ENCODE peak calls at places on chromosomes 13 and 19, in four cellular contexts. Y, U, H and S are unnamed samples.

GRCh38 chr19:13637664-13638063 is 126.7 kb upstream of the MRI1 start:
- DNase-seq in U (no peak), H (no peak), Y (no peak), S (no peak)

GRCh38 chr13:41273806-41274441 is 10.5 kb upstream of the MTRF1 start:
- DNase-seq in U (no peak), Y (peak), H (no peak), S (no peak)

GRCh38 chr13:48749144-48749543 is 95.4 kb downstream of the CYSLTR2 start:
- DNase-seq in Y (no peak), H (no peak), U (no peak), S (no peak)

GRCh38 chr19:8213827-8214672 is 4.9 kb downstream of the CERS4 start:
- DNase-seq in Y (no peak), H (no peak), U (no peak), S (no peak)

GRCh38 chr19:19461671-19462622 is 53.4 kb downstream of the TSSK6 start:
- DNase-seq in U (no peak), Y (no peak), H (peak), S (no peak)

GRCh38 chr13:44380404-44381165 is 7.0 kb downstream of the SERP2 start:
- DNase-seq in H (no peak), U (no peak), Y (no peak), S (no peak)

GRCh38 chr13:111114362-111115050 is 604 bp upstream of the ARHGEF7 start:
- DNase-seq in Y (no peak), H (no peak), U (peak), S (no peak)

GRCh38 chr19:40933025-40933424 is 51.0 kb upstream of the CYP2A7 start:
- DNase-seq in H (no peak), U (no peak), Y (peak), S (no peak)

GRCh38 chr13:42740753-42741152 is 40.6 kb upstream of the FAM216B start:
- DNase-seq in Y (peak), H (no peak), U (peak), S (no peak)

GRCh38 chr19:33395561-33396550 is 22.3 kb downstream of the CEBPG start:
- DNase-seq in H (no peak), Y (no peak), U (peak), S (no peak)

GRCh38 chr19:19059837-19060611 is 3.8 kb upstream of the SLC25A42 start:
- DNase-seq in H (no peak), Y (no peak), U (no peak), S (no peak)

GRCh38 chr19:5125376-5125775 is 156.5 kb downstream of the KDM4B start:
- DNase-seq in U (no peak), H (no peak), Y (no peak), S (no peak)

GRCh38 chr13:23273498-23273897 is 92.7 kb downstream of the SGCG start:
- DNase-seq in H (no peak), U (no peak), Y (no peak), S (no peak)

GRCh38 chr13:97321101-97321500 is 99.0 kb downstream of the MBNL2 start:
- DNase-seq in H (no peak), U (no peak), Y (no peak), S (no peak)

GRCh38 chr13:20924758-20925394 is 22.3 kb upstream of the XPO4 start:
- DNase-seq in U (peak), Y (peak), H (peak), S (peak)

GRCh38 chr19:5017235-5017634 is 48.3 kb downstream of the KDM4B start:
- DNase-seq in Y (peak), H (no peak), U (no peak), S (no peak)

GRCh38 chr19:53466726-53467125 is 807 bp upstream of the ZNF813 start:
- DNase-seq in U (no peak), Y (no peak), H (no peak), S (no peak)

GRCh38 chr13:39876258-39876657 is 220.8 kb downstream of the COG6 start:
- DNase-seq in Y (peak), H (no peak), U (no peak), S (no peak)

GRCh38 chr19:55539082-55539715 is 2.3 kb upstream of the SBK2 start:
- DNase-seq in Y (no peak), U (no peak), H (no peak), S (no peak)

GRCh38 chr19:46972301-46972700 is 47.3 kb upstream of the NPAS1 start:
- DNase-seq in H (no peak), Y (no peak), U (no peak), S (no peak)

GRCh38 chr19:14511245-14511625 is 7.0 kb downstream of the DNAJB1 start:
- DNase-seq in H (no peak), U (no peak), Y (no peak), S (no peak)

GRCh38 chr13:30124131-30124768 is 183.1 kb downstream of the KATNAL1 start:
- DNase-seq in H (no peak), U (no peak), Y (no peak), S (no peak)

GRCh38 chr19:47107201-47107952 is 6.2 kb downstream of the ZC3H4 start:
- DNase-seq in H (peak), U (no peak), Y (no peak), S (no peak)

GRCh38 chr13:74528751-74529513 is 394.7 kb upstream of the KLF12 start:
- DNase-seq in H (no peak), U (no peak), Y (no peak), S (no peak)

GRCh38 chr13:27106144-27106543 is 65.5 kb downstream of the USP12 start:
- DNase-seq in H (no peak), Y (no peak), U (no peak), S (no peak)

GRCh38 chr19:7460562-7460966 is 28.3 kb downstream of the PEX11G start:
- DNase-seq in Y (no peak), U (no peak), H (no peak), S (no peak)

GRCh38 chr13:75787249-75787940 is 151.3 kb downstream of the LMO7 start:
- DNase-seq in U (no peak), Y (peak), H (no peak), S (no peak)

GRCh38 chr13:68176486-68176885 is 946.4 kb upstream of the PCDH9 start:
- DNase-seq in Y (peak), H (no peak), U (no peak), S (no peak)

GRCh38 chr19:46670874-46671273 is 9.9 kb upstream of the DACT3 start:
- DNase-seq in Y (no peak), U (no peak), H (no peak), S (no peak)

GRCh38 chr13:35283856-35284255 is 192.6 kb downstream of the MAB21L1 start:
- DNase-seq in H (no peak), Y (peak), U (no peak), S (no peak)

GRCh38 chr13:28527629-28528028 is 32.7 kb upstream of the FLT1 start:
- DNase-seq in Y (no peak), U (no peak), H (no peak), S (no peak)

GRCh38 chr13:33743438-33744368 is 74.2 kb upstream of the RFC3 start:
- DNase-seq in H (peak), U (no peak), Y (no peak), S (no peak)

GRCh38 chr13:33740134-33740538 is 77.8 kb upstream of the RFC3 start:
- DNase-seq in U (no peak), H (no peak), Y (no peak), S (no peak)

GRCh38 chr13:33744589-33745369 is 73.2 kb upstream of the RFC3 start:
- DNase-seq in U (no peak), Y (no peak), H (no peak), S (no peak)

GRCh38 chr13:33739254-33739653 is 78.7 kb upstream of the RFC3 start:
- DNase-seq in Y (no peak), U (no peak), H (no peak), S (no peak)

DNA sequence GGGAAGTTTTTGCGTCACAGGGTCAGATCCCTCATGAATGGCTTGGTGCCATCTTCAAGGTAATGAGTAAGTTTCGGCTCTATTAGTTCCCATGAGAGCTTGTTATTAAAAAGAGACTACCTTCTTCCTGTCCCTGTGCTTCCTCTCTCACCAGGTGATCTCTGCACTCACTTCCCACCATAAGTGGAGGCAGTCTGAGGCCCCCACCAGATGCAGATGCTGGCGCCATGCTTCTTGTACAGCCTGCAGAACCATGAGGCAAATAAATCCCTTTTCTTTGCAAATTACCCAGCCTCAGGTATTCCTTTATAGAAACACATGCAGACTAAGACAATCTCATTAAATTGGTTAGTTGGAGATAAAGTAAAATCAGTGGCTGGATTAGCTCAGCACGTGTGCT is 75.6 kb upstream of the RFC3 start:
- DNase-seq in U (no peak), Y (no peak), H (no peak), S (no peak)
- TF ChIP-seq CTCF in U (no peak), Y (no peak), H (no peak), S (no peak)

GRCh38 chr13:47598340-47598911 is 402.6 kb downstream of the SUCLA2 start:
- DNase-seq in U (no peak), H (no peak), Y (no peak), S (no peak)
- TF ChIP-seq CTCF in U (no peak), H (no peak), Y (no peak), S (no peak)

GRCh38 chr13:32639502-32640105 is 53.4 kb downstream of the PDS5B start:
- DNase-seq in H (peak), U (peak), Y (peak), S (no peak)
- TF ChIP-seq CTCF in H (peak), U (peak), Y (peak), S (peak)

DNA sequence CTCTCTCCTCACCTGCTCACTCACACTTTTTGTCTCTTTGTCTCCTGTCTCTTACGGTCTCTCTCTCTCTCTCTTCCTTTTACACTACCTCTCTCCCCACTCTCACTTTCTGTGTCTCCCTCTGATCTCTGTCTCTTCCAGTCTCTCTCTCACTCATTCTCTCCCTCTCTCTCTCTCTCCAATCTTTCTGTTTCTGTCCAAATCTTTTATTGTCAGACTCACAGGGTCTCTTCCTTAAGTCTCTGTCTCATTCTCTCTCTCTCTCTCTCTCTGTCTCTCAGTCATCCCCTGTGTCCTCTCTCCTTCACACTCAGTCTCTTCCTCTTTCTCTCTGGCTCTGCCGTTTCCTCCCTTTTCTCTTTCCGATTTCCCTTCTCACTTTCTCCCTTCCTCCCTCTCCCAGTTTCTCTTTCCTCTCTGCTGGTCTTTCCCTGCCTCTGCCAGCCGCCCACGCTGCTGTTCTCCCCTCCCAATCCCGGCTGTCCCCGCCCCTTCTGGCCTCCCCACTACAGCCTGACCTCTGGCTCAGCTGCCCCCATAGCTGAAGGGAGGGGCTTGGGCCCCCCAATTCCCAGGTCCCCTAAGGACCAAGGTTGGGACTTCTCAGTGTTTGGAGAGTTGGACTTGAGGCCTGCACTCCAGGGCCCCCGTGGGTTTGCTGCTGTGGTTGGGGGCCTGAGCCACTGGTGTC is at the start of gene PLEKHA4:
- DNase-seq in H (no peak), U (peak), Y (no peak), S (no peak)
- TF ChIP-seq CTCF in H (no peak), U (no peak), Y (no peak), S (no peak)

DNA sequence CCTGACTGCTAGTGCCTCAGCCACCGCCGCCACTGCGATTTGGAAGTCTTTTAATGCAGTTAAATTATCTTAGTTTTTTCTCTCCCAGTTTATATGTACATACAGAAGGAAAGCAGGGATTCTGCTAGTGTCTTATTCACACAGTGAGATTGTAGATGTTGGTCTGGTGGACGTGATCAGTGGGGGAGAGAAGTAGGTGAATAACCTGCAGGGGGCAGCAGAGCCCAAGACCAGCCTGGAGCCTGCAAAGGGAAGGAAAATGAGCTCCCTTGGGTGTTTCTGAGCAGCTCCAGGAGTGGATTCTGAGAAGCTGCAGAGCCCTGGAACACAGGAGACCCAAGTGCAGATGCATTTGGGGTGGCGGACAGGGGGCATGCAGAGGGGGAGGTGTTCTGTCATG is 26.3 kb downstream of the ZNF844 start:
- DNase-seq in Y (no peak), U (peak), H (peak), S (peak)
- TF ChIP-seq CTCF in Y (no peak), U (peak), H (peak), S (peak)

GRCh38 chr13:57925250-57925649 is 293.7 kb downstream of the PCDH17 start:
- DNase-seq in H (no peak), Y (no peak), U (no peak), S (no peak)
- TF ChIP-seq CTCF in H (no peak), Y (no peak), U (no peak), S (no peak)

DNA sequence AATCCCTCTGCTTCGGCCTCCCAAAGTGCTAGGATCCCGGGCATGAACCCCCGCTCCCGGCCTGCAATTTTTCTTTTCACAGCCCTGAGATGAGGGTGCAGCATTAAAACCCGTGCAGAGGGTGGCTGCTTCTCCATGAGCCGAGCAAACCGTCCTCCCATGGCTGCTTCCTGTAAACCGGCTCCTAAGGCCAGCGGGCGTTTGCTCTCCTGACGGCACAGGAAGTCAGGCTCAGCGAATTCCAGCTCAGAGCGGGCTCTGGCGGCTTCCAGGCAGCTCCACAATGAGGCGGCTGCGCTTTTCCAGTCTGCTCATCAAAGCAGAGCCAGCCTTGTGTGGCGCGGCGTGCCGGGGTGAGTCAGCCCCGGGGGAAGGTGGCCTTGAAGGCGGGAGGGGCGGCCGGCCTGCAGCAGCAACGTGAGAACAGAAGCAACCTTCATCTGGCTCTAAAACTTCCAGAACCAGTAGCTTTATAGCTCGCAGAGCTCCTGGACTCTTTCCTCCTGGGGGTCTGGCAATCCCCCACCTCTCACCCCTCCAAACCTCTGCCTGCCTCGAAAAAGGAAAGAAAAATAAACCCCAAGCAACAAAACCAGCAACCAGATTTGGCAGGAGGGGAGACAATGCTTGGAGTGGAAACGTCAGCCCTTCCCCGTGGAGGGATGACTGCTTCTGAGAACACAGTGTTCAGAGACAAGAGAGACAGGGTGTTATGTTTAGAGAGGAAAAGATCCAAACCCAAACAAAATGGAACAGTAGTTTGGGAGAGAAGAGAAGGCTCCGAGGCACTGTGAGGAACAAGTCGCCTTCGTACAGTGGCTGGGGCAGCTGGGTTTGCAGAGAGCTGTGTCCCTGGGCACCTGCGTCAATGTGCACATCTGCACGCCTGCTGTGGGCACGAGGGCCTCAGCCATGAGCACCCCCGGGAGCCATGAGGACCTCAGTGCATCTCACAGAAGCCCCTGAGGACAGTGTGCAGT is 67.8 kb downstream of the GADD45B start:
- DNase-seq in U (peak), Y (peak), H (peak), S (peak)
- TF ChIP-seq CTCF in U (no peak), Y (no peak), H (no peak), S (no peak)

GRCh38 chr19:3325451-3325850 is 40.9 kb upstream of the NFIC start:
- DNase-seq in Y (no peak), H (no peak), U (no peak), S (no peak)
- TF ChIP-seq CTCF in Y (no peak), H (no peak), U (no peak), S (no peak)

GRCh38 chr19:42325308-42325895 is at the start of gene MEGF8:
- DNase-seq in Y (peak), U (peak), H (peak), S (peak)
- TF ChIP-seq CTCF in Y (no peak), U (no peak), H (no peak), S (no peak)